ENCODE peak calls at places on chromosomes 1 and 21, in six cellular contexts. D is AG09309, M is GM23338, E is endodermal cell, T is HCT116, O is astrocyte of the spinal cord. G is an unnamed sample.
A peak's percentile ranks its signal among the peaks of the same experiment; 100 is the strongest.

GRCh38 chr1:38334930-38335592 is 288.5 kb upstream of the POU3F1 start:
- DNase-seq in O (no peak), E (no peak), D (no peak), M (no peak), T (no peak), G (no peak)

GRCh38 chr1:216612291-216612690 is 110.9 kb downstream of the ESRRG start:
- DNase-seq in D (no peak), M (no peak), O (no peak), E (no peak), T (no peak), G (no peak)

GRCh38 chr1:58929667-58930325 is 145.9 kb upstream of the JUN start:
- DNase-seq in E (peak; percentile 29), D (no peak), T (no peak), O (no peak), M (no peak), G (no peak)

GRCh38 chr1:15543589-15544568 is 17.2 kb downstream of the DNAJC16 start:
- DNase-seq in M (no peak), T (no peak), D (no peak), O (peak; percentile 23), E (peak; percentile 15), G (no peak)

GRCh38 chr21:37214952-37215351 is 52.2 kb downstream of the VPS26C start:
- DNase-seq in D (no peak), E (no peak), O (no peak), M (no peak), T (no peak), G (no peak)

GRCh38 chr1:175220853-175221547 is 28.4 kb upstream of the KIAA0040 start:
- DNase-seq in D (no peak), T (no peak), O (no peak), M (peak; percentile 34), E (no peak), G (no peak)

GRCh38 chr1:200767326-200767725 is 28.6 kb downstream of the CAMSAP2 start:
- DNase-seq in D (no peak), E (no peak), M (no peak), T (no peak), O (no peak), G (peak; percentile 15)

GRCh38 chr1:192709544-192709943 is 73.6 kb downstream of the RGS13 start:
- DNase-seq in D (no peak), T (no peak), M (peak; percentile 30), E (no peak), O (no peak), G (no peak)

GRCh38 chr1:91831132-91831930 is 54.6 kb downstream of the TGFBR3 start:
- DNase-seq in E (no peak), M (no peak), D (no peak), T (no peak), O (no peak), G (no peak)

GRCh38 chr1:93807301-93807930 is 71.6 kb downstream of the DNTTIP2 start:
- DNase-seq in D (no peak), T (no peak), O (no peak), E (peak; percentile 1), M (no peak), G (no peak)

GRCh38 chr1:26574690-26575349 is 45.3 kb downstream of the RPS6KA1 start:
- DNase-seq in E (no peak), D (no peak), T (no peak), O (peak; percentile 48), M (no peak), G (peak; percentile 22)

GRCh38 chr1:169196566-169196965 is 90.1 kb downstream of the ATP1B1 start:
- DNase-seq in O (no peak), T (no peak), M (no peak), E (no peak), D (no peak), G (no peak)

DNA sequence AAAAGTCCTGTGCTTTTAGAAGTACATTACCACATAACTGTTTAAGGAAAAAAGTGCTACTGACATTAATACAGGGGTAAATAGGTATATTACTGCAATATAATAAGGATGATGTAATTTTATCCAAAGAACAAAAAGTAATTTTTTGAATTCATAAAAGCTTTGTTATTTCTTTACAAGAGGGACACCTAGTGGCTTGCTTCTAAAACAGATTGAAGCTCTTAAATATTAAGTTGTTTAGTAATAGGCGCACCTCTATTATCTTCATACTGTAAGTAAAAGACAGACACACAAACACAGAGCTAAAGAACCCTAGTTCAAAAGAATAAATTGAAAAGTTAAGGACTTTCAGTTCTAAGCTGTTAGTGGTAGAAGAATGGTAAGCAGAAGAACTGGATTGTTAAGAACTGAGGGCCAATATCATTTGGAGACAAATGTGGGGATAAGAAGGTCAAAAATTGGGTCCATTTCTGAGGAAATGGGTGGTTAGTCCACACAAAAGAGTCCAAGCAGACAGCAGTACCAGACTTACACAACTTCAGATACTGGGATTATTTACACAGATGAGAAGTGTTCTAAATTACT is 15.4 kb downstream of the ZNHIT6 start:
- DNase-seq in T (peak; percentile 6), O (peak; percentile 80), D (peak; percentile 47), E (no peak), M (peak; percentile 36), G (peak; percentile 44)
- TF ChIP-seq CTCF in T (peak; percentile 81), O (peak; percentile 35), D (peak; percentile 33), E (peak; percentile 66), M (no peak), G (peak; percentile 53)

GRCh38 chr1:150187560-150187931 is 37.8 kb downstream of the PLEKHO1 start:
- DNase-seq in D (no peak), M (no peak), T (no peak), E (no peak), O (no peak), G (no peak)
- TF ChIP-seq CTCF in D (no peak), M (no peak), T (no peak), E (peak; percentile 17), O (no peak), G (no peak)

GRCh38 chr1:88683516-88683847 is 591 bp upstream of the PKN2 start:
- DNase-seq in D (no peak), T (no peak), O (no peak), M (peak; percentile 63), E (peak; percentile 79), G (no peak)
- TF ChIP-seq CTCF in D (no peak), T (no peak), O (no peak), M (no peak), E (no peak), G (no peak)

DNA sequence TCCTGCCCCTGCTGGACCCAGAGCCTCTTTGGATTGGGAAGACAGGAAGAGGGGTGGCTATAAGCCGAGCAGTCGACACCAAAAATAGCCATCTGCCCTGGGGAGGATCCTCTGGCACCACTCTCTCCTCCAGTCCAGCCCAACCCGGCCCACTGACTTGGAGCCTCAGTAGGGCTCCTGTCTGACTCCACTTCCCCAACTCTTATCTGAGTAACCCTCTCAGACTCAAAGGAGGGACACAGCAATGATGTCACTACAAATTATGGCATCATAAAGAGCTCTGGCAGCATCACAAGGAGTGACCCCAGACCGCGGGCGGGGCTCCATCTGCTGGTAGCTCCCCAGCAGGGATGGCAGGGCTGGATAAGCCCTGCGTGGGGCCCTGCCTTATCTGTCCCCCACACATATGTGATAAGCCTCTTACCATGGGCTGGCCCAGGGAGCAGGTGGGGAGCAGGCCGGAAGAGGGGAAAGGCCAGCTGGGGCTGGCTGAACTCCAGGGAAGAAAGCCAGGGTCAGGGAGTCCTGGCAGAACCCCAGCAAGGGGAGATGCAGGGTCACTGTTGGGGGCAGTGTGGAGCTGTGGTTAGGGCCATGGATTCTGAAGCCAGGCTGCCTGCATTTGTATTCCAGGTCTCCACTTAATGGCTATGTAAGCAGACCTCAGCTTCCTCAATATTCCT is 4.6 kb upstream of the SLC6A9 start:
- DNase-seq in D (no peak), T (no peak), E (peak; percentile 68), M (no peak), O (no peak), G (no peak)
- TF ChIP-seq CTCF in D (no peak), T (no peak), E (no peak), M (peak; percentile 55), O (peak; percentile 4), G (peak; percentile 8)

GRCh38 chr1:110707257-110707656 is 32.5 kb upstream of the KCNA3 start:
- DNase-seq in O (no peak), D (no peak), M (no peak), T (no peak), E (no peak), G (no peak)

GRCh38 chr1:110714419-110715107 is 39.8 kb upstream of the KCNA3 start:
- DNase-seq in O (no peak), E (no peak), M (no peak), T (no peak), D (no peak), G (no peak)

DNA sequence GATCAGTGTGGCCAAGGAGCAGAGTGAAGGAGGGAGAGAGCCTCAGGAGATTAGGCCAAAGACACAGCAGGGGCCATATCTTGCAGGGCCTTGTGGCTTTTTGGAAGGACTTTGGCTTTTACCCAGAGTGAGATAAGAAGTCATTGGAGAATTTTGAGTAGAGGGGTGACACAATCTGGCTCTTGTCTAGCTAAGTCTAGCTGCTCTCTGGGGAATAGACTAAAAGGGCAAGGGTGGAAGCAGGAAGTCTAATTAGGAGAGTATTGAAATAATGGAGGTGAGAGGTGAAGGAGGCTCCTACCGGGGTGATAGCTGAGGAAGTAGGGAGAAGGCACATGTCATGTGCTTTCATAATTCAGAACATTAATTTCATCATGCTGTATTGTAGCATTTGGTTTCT is 34.2 kb upstream of the KCNA3 start:
- DNase-seq in E (no peak), O (no peak), T (no peak), D (no peak), M (no peak), G (no peak)
- TF ChIP-seq CTCF in E (no peak), O (no peak), T (no peak), D (no peak), M (no peak), G (no peak)

GRCh38 chr1:226908419-226908818 is 31.7 kb upstream of the COQ8A start:
- DNase-seq in M (no peak), T (no peak), D (no peak), O (no peak), E (no peak), G (no peak)

GRCh38 chr1:226915672-226915995 is 24.5 kb upstream of the COQ8A start:
- DNase-seq in M (no peak), E (no peak), D (no peak), O (no peak), T (no peak), G (no peak)

GRCh38 chr1:226908913-226909312 is 31.2 kb upstream of the COQ8A start:
- DNase-seq in O (no peak), T (no peak), M (peak; percentile 12), D (no peak), E (no peak), G (no peak)

GRCh38 chr1:226916497-226916896 is 23.6 kb upstream of the COQ8A start:
- DNase-seq in E (no peak), T (no peak), D (no peak), M (no peak), O (no peak), G (no peak)

GRCh38 chr1:226912587-226913176 is 27.4 kb upstream of the COQ8A start:
- DNase-seq in D (no peak), O (peak; percentile 31), M (peak; percentile 92), E (peak; percentile 92), T (no peak), G (no peak)
- TF ChIP-seq CTCF in D (peak; percentile 35), O (peak; percentile 68), M (peak; percentile 98), E (peak; percentile 88), T (peak; percentile 19), G (peak; percentile 20)